ENCODE peak calls at places on chromosomes 12 and 14, in six cellular contexts. N is astrocyte of the cerebellum, C is GM06990, Y is body of pancreas, A is fibroblast of the aortic adventitia, S is GM23248. X is an unnamed sample.

GRCh38 chr14:53956427-53957201 is at the start of gene BMP4:
- DNase-seq in C (no peak), A (peak), N (peak), Y (peak), S (peak), X (peak)

GRCh38 chr12:30902001-30902400 is 24.5 kb upstream of the TSPAN11 start:
- DNase-seq in A (no peak), Y (no peak), C (no peak), N (no peak), S (peak), X (no peak)

GRCh38 chr14:31090872-31091764 is 64.9 kb upstream of the STRN3 start:
- DNase-seq in Y (peak), N (peak), C (no peak), S (peak), A (peak), X (no peak)

GRCh38 chr12:121964813-121965643 is 46.6 kb downstream of the CFAP251 start:
- DNase-seq in A (peak), N (no peak), C (no peak), S (peak), Y (no peak), X (no peak)

GRCh38 chr12:102948941-102949352 is 8.5 kb upstream of the ASCL1 start:
- DNase-seq in A (peak), Y (peak), N (peak), C (no peak), S (peak), X (peak)

GRCh38 chr12:89709994-89710872 is 1.6 kb upstream of the ATP2B1 start:
- DNase-seq in C (no peak), N (no peak), Y (peak), A (no peak), S (peak), X (peak)

GRCh38 chr12:123962530-123962929 is 10.1 kb downstream of the CCDC92 start:
- DNase-seq in C (no peak), Y (no peak), A (no peak), N (no peak), S (no peak), X (no peak)

GRCh38 chr12:107437954-107438353 is 247.6 kb upstream of the PWP1 start:
- DNase-seq in N (no peak), S (no peak), C (no peak), Y (no peak), A (no peak), X (no peak)

GRCh38 chr14:50064993-50065392 is 51.4 kb downstream of the VCPKMT start:
- DNase-seq in N (no peak), C (peak), S (peak), Y (no peak), A (peak), X (no peak)

DNA sequence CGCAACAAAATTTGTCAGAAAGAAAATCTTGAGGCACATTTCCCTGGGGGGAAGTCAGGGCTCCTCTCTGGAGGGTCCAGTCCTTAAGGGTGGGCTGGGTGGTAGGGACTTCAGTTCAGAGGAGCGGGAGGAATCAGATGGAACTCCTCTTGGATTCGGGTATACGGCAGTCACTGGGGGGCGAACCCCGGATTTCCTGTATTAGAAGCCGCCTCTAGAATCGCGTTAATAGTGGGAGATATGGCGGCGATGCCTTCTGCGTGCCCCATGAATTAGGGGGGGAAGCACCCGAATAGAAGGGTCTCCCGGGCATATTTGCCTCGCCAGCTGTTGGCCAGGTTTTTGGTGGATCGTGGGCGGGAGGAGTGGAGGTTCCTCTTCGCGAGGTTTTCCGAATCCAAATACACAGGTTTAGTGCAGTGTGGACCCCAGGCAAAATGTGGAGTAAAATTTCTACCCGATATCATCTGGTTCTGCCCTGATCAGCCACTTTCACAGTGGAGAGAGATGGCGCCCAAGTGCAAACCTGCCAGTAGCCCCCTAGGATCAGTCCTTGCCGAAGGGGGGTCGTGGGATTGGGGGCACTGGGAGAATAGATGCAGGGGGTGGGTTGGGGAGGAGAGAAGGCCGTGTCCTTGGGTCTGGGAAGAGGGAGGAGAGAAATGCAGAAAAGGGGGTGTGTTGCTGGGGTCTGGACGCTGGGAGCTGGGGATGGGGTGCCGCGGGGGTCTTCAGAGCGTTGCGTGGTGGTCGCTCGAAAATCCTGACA is 637 bp downstream of the MEG3 start:
- DNase-seq in S (peak), Y (no peak), C (no peak), A (no peak), N (no peak), X (no peak)
- H3K4me3 ChIP-seq in S (peak), Y (peak), C (no peak), A (peak), N (peak), X (no peak)

GRCh38 chr12:119013023-119013422 is 31.7 kb downstream of the SRRM4 start:
- DNase-seq in N (no peak), A (no peak), C (no peak), Y (no peak), S (no peak), X (no peak)
- H3K4me3 ChIP-seq in N (no peak), A (no peak), C (no peak), Y (no peak), S (no peak), X (no peak)

GRCh38 chr12:47889040-47889439 is 15.8 kb downstream of the VDR start:
- DNase-seq in A (no peak), S (peak), N (no peak), C (no peak), Y (no peak), X (no peak)
- H3K4me3 ChIP-seq in A (no peak), S (no peak), N (no peak), C (no peak), Y (no peak), X (no peak)

DNA sequence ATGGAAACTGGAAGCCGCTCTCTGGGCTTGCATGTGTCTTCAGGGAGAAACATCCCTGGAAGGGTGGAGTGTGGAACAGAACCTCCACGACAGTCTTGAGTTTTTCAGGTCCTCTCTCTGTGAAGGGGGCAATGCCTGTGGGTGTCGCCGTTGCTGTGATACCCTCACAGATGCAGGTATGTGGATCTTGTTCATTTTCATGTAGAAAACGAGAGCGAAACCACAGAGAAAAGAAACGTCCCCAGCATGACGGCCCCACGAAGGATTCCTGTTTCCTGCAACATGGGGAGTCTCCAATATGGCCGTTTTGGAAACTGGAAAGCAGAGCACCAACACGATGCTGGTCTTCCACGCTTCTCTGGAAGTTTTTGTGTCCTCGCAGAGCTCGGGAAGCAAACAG is 187.9 kb downstream of the ALG10 start:
- DNase-seq in S (no peak), C (no peak), Y (no peak), A (no peak), N (no peak), X (no peak)
- H3K4me3 ChIP-seq in S (no peak), C (no peak), Y (no peak), A (no peak), N (no peak), X (no peak)

GRCh38 chr14:35829449-35829848 is 3.3 kb downstream of the BRMS1L start:
- DNase-seq in N (no peak), S (peak), C (no peak), A (peak), Y (no peak), X (no peak)

GRCh38 chr14:35825968-35826217 is 245 bp upstream of the BRMS1L start:
- DNase-seq in Y (no peak), S (no peak), N (no peak), C (no peak), A (no peak), X (no peak)

GRCh38 chr14:35826218-35826951 is at the start of gene BRMS1L:
- DNase-seq in Y (peak), S (peak), C (peak), N (peak), A (peak), X (peak)

GRCh38 chr14:35826952-35827416 is 846 bp downstream of the BRMS1L start:
- DNase-seq in S (peak), C (no peak), A (peak), N (no peak), Y (no peak), X (no peak)

DNA sequence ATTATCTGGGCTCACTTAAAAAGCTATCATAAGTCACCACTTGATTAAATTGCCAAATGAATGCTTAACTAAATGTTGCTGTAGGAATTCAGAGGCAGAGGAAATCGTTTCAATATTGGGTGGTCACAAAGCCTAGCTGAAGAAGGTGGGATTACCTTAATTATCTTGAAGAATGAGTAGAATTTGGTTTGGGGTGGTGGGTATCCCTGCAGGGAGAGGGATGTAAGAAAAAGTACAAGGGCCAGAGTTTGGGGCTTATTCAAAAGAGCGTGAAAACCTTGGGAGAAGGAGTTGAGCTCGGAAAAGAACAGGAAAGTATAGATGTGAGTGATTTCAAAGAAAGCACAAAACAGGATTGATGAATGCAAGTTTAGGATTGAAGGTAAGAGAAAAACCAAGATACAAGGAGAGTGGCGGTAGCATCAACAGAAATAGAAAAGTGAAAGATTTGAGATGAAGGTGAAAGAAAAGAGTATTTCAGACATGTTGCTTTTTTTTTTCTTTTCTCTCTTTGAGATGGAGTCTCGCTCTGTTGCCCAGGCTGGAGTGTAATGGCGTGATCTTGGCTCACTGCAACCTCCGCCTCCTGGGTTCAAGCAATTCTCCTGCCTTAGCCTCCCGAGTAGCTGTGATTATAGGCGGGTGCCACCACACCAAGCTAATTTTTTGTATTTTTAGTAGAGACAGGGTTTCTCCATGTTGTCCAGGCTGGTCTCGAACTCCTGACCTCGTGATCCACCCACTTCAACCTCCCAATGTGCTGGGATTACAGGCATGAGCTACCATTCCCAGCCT is 1.7 kb downstream of the BRMS1L start:
- DNase-seq in S (no peak), N (no peak), Y (no peak), C (no peak), A (no peak), X (peak)
- H3K4me3 ChIP-seq in S (peak), N (peak), Y (no peak), C (peak), A (peak), X (peak)

GRCh38 chr12:58365087-58365390 is 423.7 kb downstream of the ATP23 start:
- DNase-seq in S (no peak), Y (no peak), C (no peak), A (no peak), N (no peak), X (no peak)
- H3K4me3 ChIP-seq in S (no peak), Y (no peak), C (no peak), A (no peak), N (no peak), X (no peak)

GRCh38 chr12:27244680-27245005 is 557 bp downstream of the STK38L start:
- DNase-seq in A (peak), S (peak), C (no peak), N (no peak), Y (no peak), X (no peak)

GRCh38 chr12:27243804-27244679 is at the start of gene STK38L:
- DNase-seq in S (peak), Y (peak), A (peak), C (peak), N (peak), X (peak)

GRCh38 chr12:27245039-27245438 is 953 bp downstream of the STK38L start:
- DNase-seq in N (no peak), A (peak), S (peak), C (no peak), Y (no peak), X (no peak)

GRCh38 chr12:27246141-27246540 is 2.1 kb downstream of the STK38L start:
- DNase-seq in N (no peak), A (no peak), C (no peak), S (no peak), Y (no peak), X (peak)

DNA sequence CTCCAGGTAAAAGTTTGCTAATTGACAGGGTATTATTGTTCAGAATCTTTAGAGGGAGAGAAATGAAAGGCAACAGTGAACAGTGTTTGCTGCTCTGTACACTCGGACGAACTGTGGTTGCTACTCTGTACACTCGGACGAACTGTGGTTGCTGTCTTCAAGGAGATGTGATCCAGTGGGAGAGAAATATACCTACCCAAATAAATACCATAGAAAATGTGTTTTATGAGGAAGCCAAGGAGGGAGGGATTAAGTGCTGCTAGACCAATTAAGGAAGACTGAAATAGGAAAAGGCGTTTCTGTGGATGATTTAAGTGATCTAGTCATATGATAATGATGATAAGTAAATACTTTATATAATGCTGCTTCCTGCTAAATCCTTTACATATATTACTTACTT is 2.7 kb downstream of the STK38L start:
- DNase-seq in C (no peak), Y (no peak), S (no peak), A (peak), N (no peak), X (no peak)
- H3K4me3 ChIP-seq in C (peak), Y (no peak), S (peak), A (peak), N (peak), X (peak)

GRCh38 chr14:73462078-73462715 is 3.9 kb upstream of the NUMB start:
- DNase-seq in Y (peak), A (peak), C (no peak), S (peak), N (no peak), X (peak)
- H3K4me3 ChIP-seq in Y (no peak), A (peak), C (no peak), S (peak), N (no peak), X (no peak)

DNA sequence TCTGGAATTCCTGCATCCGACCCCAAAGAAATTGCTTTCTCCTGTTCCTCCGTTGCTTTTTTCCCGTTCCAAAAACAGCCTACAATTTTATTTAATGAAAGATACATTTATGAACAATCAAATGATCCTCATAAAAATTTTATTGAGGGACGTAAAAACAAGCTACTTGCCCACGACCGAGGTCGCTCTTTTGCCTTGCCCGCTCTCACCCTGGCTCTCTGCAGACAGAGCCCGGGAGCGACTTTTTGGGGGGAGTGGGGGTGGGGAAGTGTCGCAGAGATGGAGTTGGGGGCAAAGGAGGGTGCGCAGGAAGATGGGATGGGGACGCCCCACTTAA is 1.1 kb upstream of the HOXC9 start:
- DNase-seq in N (no peak), S (no peak), C (no peak), Y (no peak), A (no peak), X (no peak)
- H3K4me3 ChIP-seq in N (no peak), S (peak), C (no peak), Y (no peak), A (no peak), X (no peak)

GRCh38 chr14:77616133-77616453 is 344 bp downstream of the SPTLC2 start:
- DNase-seq in S (peak), N (no peak), A (no peak), C (no peak), Y (no peak), X (no peak)
- H3K4me3 ChIP-seq in S (peak), N (peak), A (peak), C (peak), Y (peak), X (peak)